ENCODE peak calls at places on chromosomes 3 and 15, in six cellular contexts. One of them, this sample, is unnamed.

GRCh38 chr15:63826513-63826912 is 7.2 kb downstream of the HERC1 start:
- DNase-seq in H1: no peak
- DNase-seq in trophoblast cell: no peak
- DNase-seq in IMR-90: peak; percentile 48
- DNase-seq in neuronal stem cell: no peak
- DNase-seq in mesenchymal stem cell: peak; percentile 32
- DNase-seq in this sample: peak; percentile 21

GRCh38 chr3:181868576-181868975 is 156.9 kb downstream of the SOX2 start:
- DNase-seq in H1: no peak
- DNase-seq in trophoblast cell: no peak
- DNase-seq in IMR-90: no peak
- DNase-seq in neuronal stem cell: no peak
- DNase-seq in mesenchymal stem cell: no peak
- DNase-seq in this sample: peak; percentile 53

GRCh38 chr3:37540786-37541185 is 320.9 kb upstream of the CTDSPL start:
- DNase-seq in H1: no peak
- DNase-seq in trophoblast cell: no peak
- DNase-seq in IMR-90: no peak
- DNase-seq in neuronal stem cell: no peak
- DNase-seq in mesenchymal stem cell: no peak
- DNase-seq in this sample: no peak

GRCh38 chr15:78197632-78198031 is 36.7 kb downstream of the ACSBG1 start:
- DNase-seq in H1: peak; percentile 19
- DNase-seq in trophoblast cell: no peak
- DNase-seq in IMR-90: no peak
- DNase-seq in neuronal stem cell: no peak
- DNase-seq in mesenchymal stem cell: no peak
- DNase-seq in this sample: no peak

GRCh38 chr3:15420871-15421270 is 6.5 kb downstream of the METTL6 start:
- DNase-seq in H1: no peak
- DNase-seq in trophoblast cell: no peak
- DNase-seq in IMR-90: peak; percentile 53
- DNase-seq in neuronal stem cell: no peak
- DNase-seq in mesenchymal stem cell: peak; percentile 70
- DNase-seq in this sample: no peak

GRCh38 chr3:195549931-195550519 is 6.9 kb upstream of the PPP1R2 start:
- DNase-seq in H1: no peak
- DNase-seq in trophoblast cell: no peak
- DNase-seq in IMR-90: no peak
- DNase-seq in neuronal stem cell: no peak
- DNase-seq in mesenchymal stem cell: peak; percentile 36
- DNase-seq in this sample: no peak

GRCh38 chr15:26439681-26440080 is 333.2 kb downstream of the GABRB3 start:
- DNase-seq in H1: no peak
- DNase-seq in trophoblast cell: no peak
- DNase-seq in IMR-90: no peak
- DNase-seq in neuronal stem cell: no peak
- DNase-seq in mesenchymal stem cell: no peak
- DNase-seq in this sample: no peak

GRCh38 chr3:161139686-161140085 is 34.5 kb upstream of the B3GALNT1 start:
- DNase-seq in H1: no peak
- DNase-seq in trophoblast cell: no peak
- DNase-seq in IMR-90: no peak
- DNase-seq in neuronal stem cell: no peak
- DNase-seq in mesenchymal stem cell: no peak
- DNase-seq in this sample: no peak

GRCh38 chr3:71430941-71431552 is 152.5 kb downstream of the FOXP1 start:
- DNase-seq in H1: no peak
- DNase-seq in trophoblast cell: peak; percentile 30
- DNase-seq in IMR-90: no peak
- DNase-seq in neuronal stem cell: no peak
- DNase-seq in mesenchymal stem cell: no peak
- DNase-seq in this sample: peak; percentile 26

GRCh38 chr3:15345051-15345607 is 12.7 kb upstream of the SH3BP5 start:
- DNase-seq in H1: no peak
- DNase-seq in trophoblast cell: no peak
- DNase-seq in IMR-90: no peak
- DNase-seq in neuronal stem cell: no peak
- DNase-seq in mesenchymal stem cell: no peak
- DNase-seq in this sample: no peak

GRCh38 chr15:64387562-64388168 is at the start of gene TRIP4:
- DNase-seq in H1: peak; percentile 95
- DNase-seq in trophoblast cell: peak; percentile 96
- DNase-seq in IMR-90: peak; percentile 97
- DNase-seq in neuronal stem cell: peak; percentile 78
- DNase-seq in mesenchymal stem cell: peak; percentile 98
- DNase-seq in this sample: peak; percentile 98

GRCh38 chr3:125357032-125357658 is 18.0 kb downstream of the ZNF148 start:
- DNase-seq in H1: peak; percentile 55
- DNase-seq in trophoblast cell: no peak
- DNase-seq in IMR-90: peak; percentile 36
- DNase-seq in neuronal stem cell: peak; percentile 36
- DNase-seq in mesenchymal stem cell: peak; percentile 56
- DNase-seq in this sample: peak; percentile 31

GRCh38 chr15:95840004-95840403 is 490.5 kb upstream of the NR2F2 start:
- DNase-seq in H1: no peak
- DNase-seq in trophoblast cell: no peak
- DNase-seq in IMR-90: peak; percentile 93
- DNase-seq in neuronal stem cell: no peak
- DNase-seq in mesenchymal stem cell: peak; percentile 93
- DNase-seq in this sample: no peak

GRCh38 chr3:57701781-57702180 is 8.9 kb upstream of the DENND6A start:
- DNase-seq in H1: no peak
- DNase-seq in trophoblast cell: peak; percentile 17
- DNase-seq in IMR-90: no peak
- DNase-seq in neuronal stem cell: no peak
- DNase-seq in mesenchymal stem cell: no peak
- DNase-seq in this sample: no peak

GRCh38 chr3:30894521-30895289 is at the start of gene GADL1:
- DNase-seq in H1: peak; percentile 74
- DNase-seq in trophoblast cell: no peak
- DNase-seq in IMR-90: peak; percentile 8
- DNase-seq in neuronal stem cell: peak; percentile 27
- DNase-seq in mesenchymal stem cell: peak; percentile 38
- DNase-seq in this sample: peak; percentile 35

GRCh38 chr15:67358812-67359211 is 104.2 kb downstream of the IQCH start:
- DNase-seq in H1: no peak
- DNase-seq in trophoblast cell: no peak
- DNase-seq in IMR-90: no peak
- DNase-seq in neuronal stem cell: no peak
- DNase-seq in mesenchymal stem cell: no peak
- DNase-seq in this sample: peak; percentile 8

GRCh38 chr3:184506579-184506978 is 55.0 kb upstream of the EPHB3 start:
- DNase-seq in H1: no peak
- DNase-seq in trophoblast cell: no peak
- DNase-seq in IMR-90: peak; percentile 9
- DNase-seq in neuronal stem cell: no peak
- DNase-seq in mesenchymal stem cell: no peak
- DNase-seq in this sample: no peak

GRCh38 chr3:169286992-169287391 is 376.5 kb downstream of the MECOM start:
- DNase-seq in H1: no peak
- DNase-seq in trophoblast cell: no peak
- DNase-seq in IMR-90: no peak
- DNase-seq in neuronal stem cell: no peak
- DNase-seq in mesenchymal stem cell: no peak
- DNase-seq in this sample: peak; percentile 40

GRCh38 chr15:96354731-96355560 is 24.4 kb downstream of the NR2F2 start:
- DNase-seq in H1: no peak
- DNase-seq in trophoblast cell: peak; percentile 65
- DNase-seq in IMR-90: peak; percentile 90
- DNase-seq in neuronal stem cell: no peak
- DNase-seq in mesenchymal stem cell: peak; percentile 92
- DNase-seq in this sample: peak; percentile 28

GRCh38 chr3:195853930-195854478 is 42.3 kb upstream of the MUC4 start:
- DNase-seq in H1: no peak
- DNase-seq in trophoblast cell: peak; percentile 88
- DNase-seq in IMR-90: no peak
- DNase-seq in neuronal stem cell: no peak
- DNase-seq in mesenchymal stem cell: no peak
- DNase-seq in this sample: peak; percentile 52

GRCh38 chr3:113064183-113064582 is 73.4 kb downstream of the GTPBP8 start:
- DNase-seq in H1: no peak
- DNase-seq in trophoblast cell: no peak
- DNase-seq in IMR-90: no peak
- DNase-seq in neuronal stem cell: no peak
- DNase-seq in mesenchymal stem cell: no peak
- DNase-seq in this sample: no peak

GRCh38 chr3:139718415-139718814 is 40.6 kb upstream of the NMNAT3 start:
- DNase-seq in H1: peak; percentile 68
- DNase-seq in trophoblast cell: peak; percentile 56
- DNase-seq in IMR-90: peak; percentile 3
- DNase-seq in neuronal stem cell: peak; percentile 36
- DNase-seq in mesenchymal stem cell: peak; percentile 53
- DNase-seq in this sample: peak; percentile 81

GRCh38 chr3:63912768-63913588 is 795 bp upstream of the SCAANT1 start:
- DNase-seq in H1: peak; percentile 79
- DNase-seq in trophoblast cell: peak; percentile 65
- DNase-seq in IMR-90: peak; percentile 78
- DNase-seq in neuronal stem cell: peak; percentile 36
- DNase-seq in mesenchymal stem cell: peak; percentile 84
- DNase-seq in this sample: peak; percentile 70

DNA sequence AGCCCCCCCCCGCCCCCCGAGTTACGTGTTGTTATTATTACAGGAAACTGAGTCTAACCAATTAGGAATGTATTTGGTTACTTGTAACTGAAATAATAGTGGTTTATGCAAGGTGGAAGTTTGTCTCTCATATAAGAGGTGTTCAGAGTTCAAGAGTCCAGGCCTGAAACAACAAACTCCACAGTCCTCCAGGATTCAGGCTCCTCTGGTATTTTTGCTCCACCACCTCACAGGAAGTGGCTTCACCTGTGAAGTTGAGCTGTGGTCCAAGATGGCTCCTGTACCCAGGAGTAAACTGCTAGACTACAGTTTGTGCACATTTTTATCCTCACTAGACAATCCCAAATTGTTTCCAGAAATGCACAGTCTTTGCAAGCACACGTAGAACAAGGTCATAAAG is 27.3 kb downstream of the MOBP start:
- DNase-seq in H1: no peak
- DNase-seq in trophoblast cell: no peak
- DNase-seq in IMR-90: no peak
- DNase-seq in neuronal stem cell: no peak
- DNase-seq in mesenchymal stem cell: no peak
- DNase-seq in this sample: no peak
- H2BK120ac ChIP-seq in H1: no peak overlapping the region
- H2BK120ac ChIP-seq in trophoblast cell: no peak overlapping the region
- H2BK120ac ChIP-seq in IMR-90: no peak overlapping the region
- H2BK120ac ChIP-seq in neuronal stem cell: no peak overlapping the region
- H2BK120ac ChIP-seq in mesenchymal stem cell: no peak overlapping the region
- H2BK120ac ChIP-seq in this sample: no peak overlapping the region

GRCh38 chr15:73983773-73984172 is 8.3 kb downstream of the STOML1 start:
- DNase-seq in H1: no peak
- DNase-seq in trophoblast cell: no peak
- DNase-seq in IMR-90: no peak
- DNase-seq in neuronal stem cell: no peak
- DNase-seq in mesenchymal stem cell: no peak
- DNase-seq in this sample: no peak

GRCh38 chr15:73979636-73980035 is 12.5 kb downstream of the STOML1 start:
- DNase-seq in H1: no peak
- DNase-seq in trophoblast cell: no peak
- DNase-seq in IMR-90: no peak
- DNase-seq in neuronal stem cell: no peak
- DNase-seq in mesenchymal stem cell: no peak
- DNase-seq in this sample: no peak

GRCh38 chr15:73983211-73983727 is 8.8 kb downstream of the STOML1 start:
- DNase-seq in H1: no peak
- DNase-seq in trophoblast cell: no peak
- DNase-seq in IMR-90: peak; percentile 77
- DNase-seq in neuronal stem cell: no peak
- DNase-seq in mesenchymal stem cell: peak; percentile 86
- DNase-seq in this sample: no peak

GRCh38 chr15:73982251-73982962 is 9.7 kb downstream of the STOML1 start:
- DNase-seq in H1: no peak
- DNase-seq in trophoblast cell: no peak
- DNase-seq in IMR-90: peak; percentile 91
- DNase-seq in neuronal stem cell: no peak
- DNase-seq in mesenchymal stem cell: peak; percentile 95
- DNase-seq in this sample: no peak

DNA sequence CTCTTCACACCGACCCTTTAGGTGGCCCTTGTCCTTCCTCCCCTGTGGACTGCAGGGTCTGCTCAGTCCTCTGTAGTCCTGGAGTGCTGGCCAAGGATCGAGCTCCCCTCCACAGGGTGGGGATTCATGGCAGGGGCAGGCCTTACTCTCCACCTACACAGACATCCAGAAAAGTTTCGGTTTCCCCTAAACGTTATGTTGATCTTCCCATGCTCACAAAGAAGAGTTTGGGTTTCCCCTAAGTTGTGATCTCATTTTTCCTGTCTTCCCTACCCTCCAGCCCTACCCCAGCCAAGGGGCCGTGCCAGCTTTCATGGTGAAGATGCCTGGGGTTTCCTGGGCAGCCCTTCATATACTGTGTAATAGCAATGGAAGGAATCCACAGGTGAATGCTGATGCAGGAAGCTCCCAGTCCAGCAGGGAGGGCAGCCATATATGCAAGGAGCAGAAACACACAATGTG is 10.3 kb downstream of the STOML1 start:
- DNase-seq in H1: no peak
- DNase-seq in trophoblast cell: no peak
- DNase-seq in IMR-90: no peak
- DNase-seq in neuronal stem cell: no peak
- DNase-seq in mesenchymal stem cell: peak; percentile 47
- DNase-seq in this sample: no peak
- H3K4me3 ChIP-seq in H1: no peak overlapping the region
- H3K4me3 ChIP-seq in trophoblast cell: no peak overlapping the region
- H3K4me3 ChIP-seq in IMR-90: no peak overlapping the region
- H3K4me3 ChIP-seq in neuronal stem cell: no peak overlapping the region
- H3K4me3 ChIP-seq in mesenchymal stem cell: peak overlapping the region; percentile 53
- H3K4me3 ChIP-seq in this sample: no peak overlapping the region

GRCh38 chr3:74129056-74129455 is 485.4 kb downstream of the CNTN3 start:
- DNase-seq in H1: no peak
- DNase-seq in trophoblast cell: no peak
- DNase-seq in IMR-90: no peak
- DNase-seq in neuronal stem cell: no peak
- DNase-seq in mesenchymal stem cell: no peak
- DNase-seq in this sample: no peak
- H2BK120ac ChIP-seq in H1: no peak overlapping the region
- H2BK120ac ChIP-seq in trophoblast cell: no peak overlapping the region
- H2BK120ac ChIP-seq in IMR-90: no peak overlapping the region
- H2BK120ac ChIP-seq in neuronal stem cell: no peak overlapping the region
- H2BK120ac ChIP-seq in mesenchymal stem cell: no peak overlapping the region
- H2BK120ac ChIP-seq in this sample: no peak overlapping the region

DNA sequence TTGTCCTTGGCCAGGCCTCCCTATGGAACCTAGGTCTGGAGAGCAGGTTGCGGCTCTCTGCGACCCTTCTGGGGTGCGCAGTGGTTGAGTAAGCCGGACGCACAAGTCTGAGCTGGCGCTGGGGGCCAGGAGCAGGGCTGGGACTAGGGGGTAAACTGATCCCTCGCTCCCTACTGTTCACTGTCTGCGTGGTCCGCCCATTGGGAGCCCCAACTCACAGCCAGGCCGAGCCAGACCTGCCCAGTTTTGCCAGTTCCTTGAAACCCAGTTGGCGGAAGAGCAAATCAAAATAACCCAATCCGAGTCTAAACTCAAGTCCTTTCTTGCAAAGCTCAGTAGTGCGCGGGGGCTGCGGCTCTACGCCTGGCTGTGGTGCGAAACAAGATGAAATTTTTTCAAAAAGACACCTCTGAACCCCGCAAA is 17.5 kb downstream of the RGMA start:
- DNase-seq in H1: no peak
- DNase-seq in trophoblast cell: no peak
- DNase-seq in IMR-90: no peak
- DNase-seq in neuronal stem cell: no peak
- DNase-seq in mesenchymal stem cell: no peak
- DNase-seq in this sample: peak; percentile 53
- H3K4me3 ChIP-seq in H1: peak overlapping the region; percentile 66
- H3K4me3 ChIP-seq in trophoblast cell: no peak overlapping the region
- H3K4me3 ChIP-seq in IMR-90: no peak overlapping the region
- H3K4me3 ChIP-seq in neuronal stem cell: peak overlapping the region; percentile 93
- H3K4me3 ChIP-seq in mesenchymal stem cell: peak overlapping the region; percentile 89
- H3K4me3 ChIP-seq in this sample: peak overlapping the region; percentile 82

GRCh38 chr3:167718582-167718981 is 16.1 kb downstream of the PDCD10 start:
- DNase-seq in H1: no peak
- DNase-seq in trophoblast cell: no peak
- DNase-seq in IMR-90: no peak
- DNase-seq in neuronal stem cell: no peak
- DNase-seq in mesenchymal stem cell: no peak
- DNase-seq in this sample: no peak
- H2BK120ac ChIP-seq in H1: no peak overlapping the region
- H2BK120ac ChIP-seq in trophoblast cell: no peak overlapping the region
- H2BK120ac ChIP-seq in IMR-90: no peak overlapping the region
- H2BK120ac ChIP-seq in neuronal stem cell: no peak overlapping the region
- H2BK120ac ChIP-seq in mesenchymal stem cell: no peak overlapping the region
- H2BK120ac ChIP-seq in this sample: no peak overlapping the region

This sample was measured in mesendoderm.